ENCODE peak calls at places on chromosomes 1 and 21, in ten cellular contexts. P is astrocyte of the hippocampus; E is astrocyte of the spinal cord; A is AG08395; T is endodermal cell; G is ovary; W is activated gamma-delta T cell treated with Interleukin-2 at 50 U/mL for 16 hours; S is NCI-H524; R is stimulated activated CD4-positive, alpha-beta T cell treated with anti-CD3 and anti-CD28 coated beads, Interleukin-15, amount 100 ng/mL, for 48 hours; Y is Calu3. D is an unnamed sample.

GRCh38 chr1:224789311-224789710 is 140.2 kb upstream of the DNAH14 start:
- DNase-seq in P (no peak), E (no peak), A (no peak), T (no peak), G (no peak), W (no peak), S (no peak), R (no peak), Y (no peak), D (no peak)

GRCh38 chr21:40143822-40144525 is 276.7 kb downstream of the PCP4 start:
- DNase-seq in P (peak; percentile 75), E (peak; percentile 47), A (peak; percentile 52), T (peak; percentile 83), G (no peak), W (no peak), S (peak; percentile 54), R (peak; percentile 31), Y (peak; percentile 38), D (peak; percentile 36)

GRCh38 chr1:244280859-244281258 is 170.8 kb downstream of the ADSS2 start:
- DNase-seq in P (no peak), E (peak; percentile 20), A (peak; percentile 6), T (no peak), G (no peak), W (no peak), S (no peak), R (no peak), Y (no peak), D (no peak)

GRCh38 chr1:17572264-17572985 is 32.9 kb downstream of the ARHGEF10L start:
- DNase-seq in P (no peak), E (no peak), A (no peak), T (peak; percentile 87), G (no peak), W (no peak), S (no peak), R (no peak), Y (no peak), D (no peak)

GRCh38 chr1:7554343-7555270 is 216.5 kb upstream of the VAMP3 start:
- DNase-seq in P (no peak), E (no peak), A (no peak), T (peak; percentile 57), G (no peak), W (no peak), S (peak; percentile 27), R (no peak), Y (no peak), D (peak; percentile 87)

GRCh38 chr1:214537872-214538473 is 13.4 kb downstream of the PTPN14 start:
- DNase-seq in P (no peak), E (no peak), A (no peak), T (no peak), G (no peak), W (no peak), S (no peak), R (no peak), Y (no peak), D (no peak)

GRCh38 chr1:219898375-219898774 is 30.0 kb downstream of the SLC30A10 start:
- DNase-seq in P (no peak), E (no peak), A (no peak), T (no peak), G (no peak), W (no peak), S (no peak), R (no peak), Y (no peak), D (no peak)

GRCh38 chr1:235017719-235018118 is 110.9 kb downstream of the TOMM20 start:
- DNase-seq in P (no peak), E (peak; percentile 22), A (no peak), T (no peak), G (no peak), W (no peak), S (no peak), R (no peak), Y (no peak), D (no peak)

GRCh38 chr1:56502700-56503245 is 76.6 kb downstream of the PLPP3 start:
- DNase-seq in P (peak; percentile 23), E (peak; percentile 55), A (peak; percentile 10), T (no peak), G (no peak), W (no peak), S (no peak), R (no peak), Y (no peak), D (no peak)

GRCh38 chr1:1788646-1789431 is 10.6 kb upstream of the NADK start:
- DNase-seq in P (peak; percentile 26), E (peak; percentile 27), A (peak; percentile 20), T (peak; percentile 84), G (no peak), W (no peak), S (no peak), R (no peak), Y (peak; percentile 12), D (no peak)

GRCh38 chr21:41130883-41131282 is 37.1 kb upstream of the BACE2 start:
- DNase-seq in P (no peak), E (no peak), A (no peak), T (no peak), G (no peak), W (no peak), S (no peak), R (no peak), Y (no peak), D (no peak)

GRCh38 chr1:105100102-105100501 is 1350.4 kb downstream of the AMY1C start:
- DNase-seq in P (no peak), E (no peak), A (no peak), T (no peak), G (no peak), W (no peak), S (peak; percentile 79), R (no peak), Y (no peak), D (no peak)